ENCODE peak calls at places on chromosomes 12 and 14, in five cellular contexts. N, B, C, E and Q are unnamed samples.

GRCh38 chr14:102764220-102764671 is 13.0 kb upstream of the TRAF3 start:
- DNase-seq in N (no peak), C (no peak), B (no peak), E (no peak), Q (no peak)

GRCh38 chr12:68971404-68971803 is 38.4 kb upstream of the CPM start:
- DNase-seq in N (no peak), E (no peak), B (peak; percentile 43), C (no peak), Q (no peak)

GRCh38 chr14:20873370-20874177 is 17.6 kb upstream of the RNASE3 start:
- DNase-seq in C (peak; percentile 87), B (peak; percentile 86), N (peak; percentile 56), E (peak; percentile 94), Q (peak; percentile 73)

GRCh38 chr14:32925439-32925838 is 13.2 kb upstream of the NPAS3 start:
- DNase-seq in E (no peak), B (no peak), C (no peak), N (no peak), Q (no peak)

GRCh38 chr12:43252585-43252984 is 299.4 kb downstream of the ADAMTS20 start:
- DNase-seq in B (no peak), N (no peak), E (no peak), C (no peak), Q (no peak)

GRCh38 chr12:124305776-124306685 is 11.1 kb downstream of the RFLNA start:
- DNase-seq in C (no peak), N (no peak), B (no peak), E (no peak), Q (no peak)

GRCh38 chr12:108129017-108129812 is at the start of gene WSCD2:
- DNase-seq in N (no peak), B (no peak), C (peak; percentile 24), E (peak; percentile 33), Q (no peak)

GRCh38 chr14:55384536-55384935 is 27.1 kb downstream of the ATG14 start:
- DNase-seq in E (no peak), C (no peak), B (no peak), N (no peak), Q (no peak)

GRCh38 chr12:56935752-56936151 is 1.5 kb upstream of the SDR9C7 start:
- DNase-seq in C (no peak), B (no peak), E (no peak), N (no peak), Q (no peak)

GRCh38 chr14:23153891-23154796 is 29.3 kb downstream of the SLC7A8 start:
- DNase-seq in B (peak; percentile 95), C (peak; percentile 92), N (no peak), E (peak; percentile 43), Q (peak; percentile 10)

GRCh38 chr14:77186911-77187648 is 5.5 kb downstream of the TMEM63C start:
- DNase-seq in B (peak; percentile 10), C (no peak), E (no peak), N (no peak), Q (no peak)

GRCh38 chr12:85183855-85184254 is 96.2 kb upstream of the ALX1 start:
- DNase-seq in B (no peak), E (no peak), N (no peak), C (no peak), Q (no peak)

GRCh38 chr12:106753526-106753925 is 21.0 kb upstream of the RIC8B start:
- DNase-seq in C (no peak), N (peak; percentile 92), B (no peak), E (peak; percentile 31), Q (no peak)

GRCh38 chr12:13102481-13103195 is 829 bp downstream of the GSG1 start:
- DNase-seq in N (no peak), B (peak; percentile 68), C (no peak), E (peak; percentile 32), Q (no peak)
- H3K4me3 ChIP-seq in N (no peak overlapping the region), B (no peak overlapping the region), C (no peak overlapping the region), E (no peak overlapping the region), Q (no peak overlapping the region)

GRCh38 chr12:67827820-67828383 is 161.3 kb upstream of the IFNG-AS1 start:
- DNase-seq in B (peak; percentile 82), C (no peak), N (no peak), E (no peak), Q (no peak)
- H3K4me3 ChIP-seq in B (peak overlapping the region; percentile 30), C (peak overlapping the region; percentile 60), N (no peak overlapping the region), E (no peak overlapping the region), Q (no peak overlapping the region)

GRCh38 chr14:50050171-50050570 is 66.2 kb downstream of the VCPKMT start:
- DNase-seq in N (no peak), C (no peak), E (no peak), B (no peak), Q (no peak)
- H3K4me3 ChIP-seq in N (no peak overlapping the region), C (no peak overlapping the region), E (no peak overlapping the region), B (no peak overlapping the region), Q (no peak overlapping the region)

GRCh38 chr12:80707830-80708534 is 548 bp downstream of the MYF6 start:
- DNase-seq in E (no peak), B (no peak), N (no peak), C (no peak), Q (no peak)
- H3K4me3 ChIP-seq in E (no peak overlapping the region), B (peak overlapping the region; percentile 27), N (no peak overlapping the region), C (peak overlapping the region; percentile 48), Q (no peak overlapping the region)

GRCh38 chr14:91350813-91351507 is 66.7 kb downstream of the CCDC88C start:
- DNase-seq in E (peak; percentile 18), B (no peak), C (no peak), N (peak; percentile 72), Q (peak; percentile 97)
- H3K4me3 ChIP-seq in E (no peak overlapping the region), B (no peak overlapping the region), C (no peak overlapping the region), N (peak overlapping the region; percentile 60), Q (peak overlapping the region; percentile 43)

DNA sequence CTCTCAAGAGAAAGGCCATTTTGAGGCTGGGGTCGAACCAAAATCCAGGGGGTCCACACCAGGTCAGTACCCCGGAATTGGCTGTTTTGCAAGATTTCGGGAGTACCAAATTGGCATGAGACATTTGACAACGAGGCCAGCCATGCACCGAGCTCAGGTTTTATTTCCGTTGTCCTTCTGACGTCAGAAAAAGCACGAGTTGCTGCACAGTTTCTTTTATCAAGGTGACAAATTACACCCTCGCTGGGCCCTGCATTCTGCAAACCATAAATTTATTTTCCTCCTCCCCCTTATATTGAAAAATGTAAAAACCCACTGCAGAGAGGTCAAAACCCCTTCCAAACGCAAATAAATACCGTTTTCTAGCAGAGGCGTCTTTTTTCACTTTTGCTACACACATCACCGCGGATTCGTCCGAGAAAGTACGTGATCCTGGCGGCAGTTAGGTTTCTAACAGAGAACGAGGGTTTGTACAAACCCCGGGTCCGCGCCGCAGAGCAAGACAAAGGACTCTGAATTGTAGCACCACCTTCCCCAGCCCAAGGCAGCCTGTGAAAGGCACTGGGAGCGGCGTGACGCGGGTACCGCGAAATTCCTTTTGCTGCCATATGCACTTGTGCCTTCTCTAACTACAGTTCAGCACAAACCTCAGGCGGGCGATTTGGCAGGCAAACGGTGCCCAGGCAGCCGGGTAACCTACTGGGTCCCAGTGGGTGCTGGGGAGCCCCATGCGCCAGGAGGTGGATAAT is 1.8 kb downstream of the SLC38A1 start:
- DNase-seq in N (peak; percentile 67), E (peak; percentile 74), B (peak; percentile 74), C (peak; percentile 57), Q (peak; percentile 55)
- H3K4me3 ChIP-seq in N (peak overlapping the region; percentile 92), E (peak overlapping the region; percentile 92), B (peak overlapping the region; percentile 75), C (peak overlapping the region; percentile 77), Q (peak overlapping the region; percentile 92)